ENCODE peak calls at places on chromosome 13, in four cellular contexts. F is HFFc6, Z is tibial artery, S is heart left ventricle. G is an unnamed sample.

GRCh38 chr13:98656223-98656622 is 79.3 kb upstream of the STK24 start:
- DNase-seq in F (no peak), Z (no peak), S (no peak), G (no peak)

GRCh38 chr13:106391271-106391670 is 144.2 kb downstream of the EFNB2 start:
- DNase-seq in F (no peak), Z (no peak), S (no peak), G (no peak)

GRCh38 chr13:32586022-32586900 is at the start of gene PDS5B:
- DNase-seq in F (peak), Z (peak), S (peak), G (peak)

GRCh38 chr13:105030851-105031250 is 1504.6 kb downstream of the EFNB2 start:
- DNase-seq in F (no peak), Z (no peak), S (no peak), G (no peak)

GRCh38 chr13:74278901-74279300 is 144.7 kb upstream of the KLF12 start:
- DNase-seq in F (no peak), Z (no peak), S (no peak), G (no peak)

GRCh38 chr13:61531383-61532065 is 115.9 kb upstream of the PCDH20 start:
- DNase-seq in F (no peak), Z (no peak), S (no peak), G (no peak)

GRCh38 chr13:25171517-25172302 is at the start of gene AMER2:
- DNase-seq in F (no peak), Z (no peak), S (no peak), G (peak)

GRCh38 chr13:105105471-105105870 is 1430.0 kb downstream of the EFNB2 start:
- DNase-seq in F (no peak), Z (no peak), S (no peak), G (no peak)

GRCh38 chr13:45412274-45413049 is 5.7 kb downstream of the SLC25A30 start:
- DNase-seq in F (no peak), Z (no peak), S (peak), G (no peak)

GRCh38 chr13:111046590-111047141 is 68.4 kb upstream of the ARHGEF7 start:
- DNase-seq in F (peak), Z (no peak), S (peak), G (no peak)

GRCh38 chr13:113970810-113971470 is 2.9 kb downstream of the C13orf46 start:
- DNase-seq in F (no peak), Z (peak), S (peak), G (no peak)

GRCh38 chr13:114339779-114340534 is 25.7 kb downstream of the CHAMP1 start:
- DNase-seq in F (peak), Z (no peak), S (no peak), G (peak)

GRCh38 chr13:52195052-52195837 is 35.8 kb upstream of the NEK3 start:
- DNase-seq in F (no peak), Z (peak), S (peak), G (peak)

GRCh38 chr13:89726690-89727435 is 1620.6 kb upstream of the MIR17HG start:
- DNase-seq in F (no peak), Z (no peak), S (no peak), G (no peak)

GRCh38 chr13:106573855-106574254 is 5.9 kb upstream of the ARGLU1 start:
- DNase-seq in F (peak), Z (peak), S (peak), G (peak)

GRCh38 chr13:32378012-32378411 is 49.9 kb downstream of the N4BP2L1 start:
- DNase-seq in F (no peak), Z (no peak), S (no peak), G (no peak)

GRCh38 chr13:40619479-40619814 is 47.0 kb downstream of the FOXO1 start:
- DNase-seq in F (no peak), Z (no peak), S (no peak), G (no peak)

GRCh38 chr13:46866150-46866549 is 30.7 kb downstream of the HTR2A start:
- DNase-seq in F (no peak), Z (no peak), S (peak), G (no peak)

GRCh38 chr13:47886314-47886713 is 114.8 kb downstream of the SUCLA2 start:
- DNase-seq in F (no peak), Z (no peak), S (no peak), G (no peak)

GRCh38 chr13:79810671-79811070 is 329.7 kb downstream of the NDFIP2 start:
- DNase-seq in F (peak), Z (no peak), S (no peak), G (no peak)

GRCh38 chr13:49679244-49679643 is 12.0 kb downstream of the EBPL start:
- DNase-seq in F (no peak), Z (no peak), S (no peak), G (peak)

GRCh38 chr13:33144358-33144784 is 128.1 kb downstream of the KL start:
- DNase-seq in F (no peak), Z (no peak), S (no peak), G (no peak)

GRCh38 chr13:60260440-60260839 is 96.7 kb upstream of the DIAPH3 start:
- DNase-seq in F (no peak), Z (no peak), S (no peak), G (no peak)

GRCh38 chr13:114203536-114203935 is 24.5 kb downstream of the CFAP97D2 start:
- DNase-seq in F (no peak), Z (no peak), S (no peak), G (no peak)